ENCODE peak calls at places on chromosomes 2 and 18, in seven cellular contexts. One of them, this sample, is unnamed. For H3K27me3 and H3K36me3, the result is how much of the 10 kb centered on the place peaks cover.

GRCh38 chr2:47043142-47043890 is 111.8 kb downstream of the STPG4 start:
- DNase-seq in colonic mucosa: no peak
- DNase-seq in Panc1: peak
- DNase-seq in mesendoderm: peak
- DNase-seq in CD4-positive, CD25-positive, alpha-beta regulatory T cell: no peak
- DNase-seq in pancreas: no peak
- DNase-seq in upper lobe of right lung: no peak
- DNase-seq in this sample: no peak

GRCh38 chr2:231708773-231709635 is 679 bp downstream of the PTMA start:
- DNase-seq in colonic mucosa: peak
- DNase-seq in Panc1: no peak
- DNase-seq in mesendoderm: peak
- DNase-seq in CD4-positive, CD25-positive, alpha-beta regulatory T cell: peak
- DNase-seq in pancreas: peak
- DNase-seq in upper lobe of right lung: peak
- DNase-seq in this sample: peak

GRCh38 chr2:29698216-29698615 is 223.2 kb downstream of the ALK start:
- DNase-seq in colonic mucosa: no peak
- DNase-seq in Panc1: no peak
- DNase-seq in mesendoderm: no peak
- DNase-seq in CD4-positive, CD25-positive, alpha-beta regulatory T cell: no peak
- DNase-seq in pancreas: no peak
- DNase-seq in upper lobe of right lung: no peak
- DNase-seq in this sample: no peak

GRCh38 chr2:217899231-217900009 is 103.4 kb downstream of the TNS1 start:
- DNase-seq in colonic mucosa: peak
- DNase-seq in Panc1: no peak
- DNase-seq in mesendoderm: peak
- DNase-seq in CD4-positive, CD25-positive, alpha-beta regulatory T cell: no peak
- DNase-seq in pancreas: no peak
- DNase-seq in upper lobe of right lung: peak
- DNase-seq in this sample: no peak

GRCh38 chr2:45898819-45899218 is 247.3 kb downstream of the PRKCE start:
- DNase-seq in colonic mucosa: no peak
- DNase-seq in Panc1: no peak
- DNase-seq in mesendoderm: no peak
- DNase-seq in CD4-positive, CD25-positive, alpha-beta regulatory T cell: no peak
- DNase-seq in pancreas: no peak
- DNase-seq in upper lobe of right lung: no peak
- DNase-seq in this sample: no peak

GRCh38 chr2:189265696-189266320 is 86.2 kb upstream of the COL5A2 start:
- DNase-seq in colonic mucosa: no peak
- DNase-seq in Panc1: no peak
- DNase-seq in mesendoderm: no peak
- DNase-seq in CD4-positive, CD25-positive, alpha-beta regulatory T cell: no peak
- DNase-seq in pancreas: no peak
- DNase-seq in upper lobe of right lung: no peak
- DNase-seq in this sample: no peak

GRCh38 chr2:130791617-130791939 is 36.2 kb downstream of the AMER3 start:
- DNase-seq in colonic mucosa: no peak
- DNase-seq in Panc1: no peak
- DNase-seq in mesendoderm: no peak
- DNase-seq in CD4-positive, CD25-positive, alpha-beta regulatory T cell: no peak
- DNase-seq in pancreas: no peak
- DNase-seq in upper lobe of right lung: no peak
- DNase-seq in this sample: no peak

GRCh38 chr2:12437144-12437543 is 279.6 kb upstream of the TRIB2 start:
- DNase-seq in colonic mucosa: no peak
- DNase-seq in Panc1: no peak
- DNase-seq in mesendoderm: no peak
- DNase-seq in CD4-positive, CD25-positive, alpha-beta regulatory T cell: no peak
- DNase-seq in pancreas: no peak
- DNase-seq in upper lobe of right lung: no peak
- DNase-seq in this sample: no peak

GRCh38 chr2:75729861-75730260 is 19.1 kb upstream of the GCFC2 start:
- DNase-seq in colonic mucosa: no peak
- DNase-seq in Panc1: no peak
- DNase-seq in mesendoderm: peak
- DNase-seq in CD4-positive, CD25-positive, alpha-beta regulatory T cell: no peak
- DNase-seq in pancreas: no peak
- DNase-seq in upper lobe of right lung: no peak
- DNase-seq in this sample: no peak

GRCh38 chr2:101113441-101114267 is 37.5 kb downstream of the TBC1D8 start:
- DNase-seq in colonic mucosa: peak
- DNase-seq in Panc1: no peak
- DNase-seq in mesendoderm: peak
- DNase-seq in CD4-positive, CD25-positive, alpha-beta regulatory T cell: no peak
- DNase-seq in pancreas: no peak
- DNase-seq in upper lobe of right lung: no peak
- DNase-seq in this sample: no peak

GRCh38 chr18:51082571-51083264 is 52.7 kb downstream of the SMAD4 start:
- DNase-seq in colonic mucosa: no peak
- DNase-seq in Panc1: no peak
- DNase-seq in mesendoderm: peak
- DNase-seq in CD4-positive, CD25-positive, alpha-beta regulatory T cell: no peak
- DNase-seq in pancreas: no peak
- DNase-seq in upper lobe of right lung: no peak
- DNase-seq in this sample: peak

GRCh38 chr2:195531754-195532153 is 125.3 kb upstream of the SLC39A10 start:
- DNase-seq in colonic mucosa: no peak
- DNase-seq in Panc1: no peak
- DNase-seq in mesendoderm: no peak
- DNase-seq in CD4-positive, CD25-positive, alpha-beta regulatory T cell: no peak
- DNase-seq in pancreas: no peak
- DNase-seq in upper lobe of right lung: no peak
- DNase-seq in this sample: no peak

GRCh38 chr2:174326880-174327558 is 7.7 kb upstream of the SP9 start:
- DNase-seq in colonic mucosa: no peak
- DNase-seq in Panc1: no peak
- DNase-seq in mesendoderm: peak
- DNase-seq in CD4-positive, CD25-positive, alpha-beta regulatory T cell: no peak
- DNase-seq in pancreas: peak
- DNase-seq in upper lobe of right lung: no peak
- DNase-seq in this sample: peak
- H3K4me3 ChIP-seq in colonic mucosa: peak
- H3K4me3 ChIP-seq in Panc1: peak
- H3K4me3 ChIP-seq in mesendoderm: peak
- H3K4me3 ChIP-seq in CD4-positive, CD25-positive, alpha-beta regulatory T cell: peak
- H3K4me3 ChIP-seq in pancreas: no peak
- H3K4me3 ChIP-seq in upper lobe of right lung: peak
- H3K4me3 ChIP-seq in this sample: peak

GRCh38 chr2:119218478-119219064 is 5.1 kb upstream of the STEAP3 start:
- DNase-seq in colonic mucosa: no peak
- DNase-seq in Panc1: no peak
- DNase-seq in mesendoderm: peak
- DNase-seq in CD4-positive, CD25-positive, alpha-beta regulatory T cell: no peak
- DNase-seq in pancreas: peak
- DNase-seq in upper lobe of right lung: no peak
- DNase-seq in this sample: no peak
- H3K27me3 ChIP-seq in colonic mucosa: under half
- H3K27me3 ChIP-seq in Panc1: under half
- H3K27me3 ChIP-seq in mesendoderm: under half
- H3K27me3 ChIP-seq in CD4-positive, CD25-positive, alpha-beta regulatory T cell: under half
- H3K27me3 ChIP-seq in pancreas: under half
- H3K27me3 ChIP-seq in upper lobe of right lung: under half
- H3K27me3 ChIP-seq in this sample: under half

GRCh38 chr2:86031606-86032005 is 74.1 kb downstream of the POLR1A start:
- DNase-seq in colonic mucosa: no peak
- DNase-seq in Panc1: no peak
- DNase-seq in mesendoderm: no peak
- DNase-seq in CD4-positive, CD25-positive, alpha-beta regulatory T cell: no peak
- DNase-seq in pancreas: no peak
- DNase-seq in upper lobe of right lung: no peak
- DNase-seq in this sample: no peak
- H3K36me3 ChIP-seq in colonic mucosa: under half
- H3K36me3 ChIP-seq in Panc1: under half
- H3K36me3 ChIP-seq in mesendoderm: under half
- H3K36me3 ChIP-seq in CD4-positive, CD25-positive, alpha-beta regulatory T cell: half or more
- H3K36me3 ChIP-seq in pancreas: under half
- H3K36me3 ChIP-seq in upper lobe of right lung: half or more
- H3K36me3 ChIP-seq in this sample: under half

GRCh38 chr18:54607213-54607934 is 16.3 kb downstream of the DYNAP start:
- DNase-seq in colonic mucosa: peak
- DNase-seq in Panc1: no peak
- DNase-seq in mesendoderm: peak
- DNase-seq in CD4-positive, CD25-positive, alpha-beta regulatory T cell: no peak
- DNase-seq in pancreas: no peak
- DNase-seq in upper lobe of right lung: no peak
- DNase-seq in this sample: no peak
- H3K4me3 ChIP-seq in colonic mucosa: peak
- H3K4me3 ChIP-seq in Panc1: peak
- H3K4me3 ChIP-seq in mesendoderm: no peak
- H3K4me3 ChIP-seq in CD4-positive, CD25-positive, alpha-beta regulatory T cell: no peak
- H3K4me3 ChIP-seq in pancreas: no peak
- H3K4me3 ChIP-seq in upper lobe of right lung: peak
- H3K4me3 ChIP-seq in this sample: no peak

This sample was measured in GM06990.